ENCODE peak calls at places on chromosomes 12 and 14, in six cellular contexts. T is GM23338, Q is neural progenitor cell, Y is mammary epithelial cell, U is HCT116, C is OCI-LY7. Z is an unnamed sample.

GRCh38 chr14:71094722-71095121 is 187.5 kb downstream of the PCNX1 start:
- DNase-seq in T (no peak), Q (no peak), Y (no peak), U (no peak), C (no peak), Z (no peak)

GRCh38 chr12:26651566-26652188 is 181.3 kb downstream of the ITPR2 start:
- DNase-seq in T (peak; percentile 89), Q (peak; percentile 73), Y (peak; percentile 67), U (peak; percentile 41), C (peak; percentile 64), Z (peak; percentile 83)

GRCh38 chr14:104399432-104400155 is 180.0 kb upstream of the C14orf180 start:
- DNase-seq in T (no peak), Q (peak; percentile 54), Y (no peak), U (no peak), C (peak; percentile 17), Z (no peak)

GRCh38 chr14:106631886-106632285 is 1105.5 kb downstream of the TMEM121 start:
- DNase-seq in T (no peak), Q (no peak), Y (no peak), U (no peak), C (no peak), Z (no peak)

GRCh38 chr12:43072431-43072830 is 479.6 kb downstream of the ADAMTS20 start:
- DNase-seq in T (no peak), Q (no peak), Y (no peak), U (no peak), C (no peak), Z (no peak)

GRCh38 chr14:101480747-101481530 is 80.4 kb upstream of the DIO3 start:
- DNase-seq in T (no peak), Q (no peak), Y (peak; percentile 68), U (no peak), C (no peak), Z (peak; percentile 83)

GRCh38 chr12:19620222-19620621 is 180.9 kb downstream of the AEBP2 start:
- DNase-seq in T (no peak), Q (no peak), Y (peak; percentile 16), U (no peak), C (no peak), Z (peak; percentile 9)

GRCh38 chr12:562634-563033 is 100.6 kb downstream of the NINJ2 start:
- DNase-seq in T (no peak), Q (no peak), Y (no peak), U (no peak), C (no peak), Z (no peak)

GRCh38 chr14:59435987-59436386 is 29.2 kb downstream of the GPR135 start:
- DNase-seq in T (no peak), Q (no peak), Y (no peak), U (no peak), C (no peak), Z (no peak)

GRCh38 chr12:15829949-15830348 is 40.8 kb upstream of the EPS8 start:
- DNase-seq in T (no peak), Q (no peak), Y (peak; percentile 17), U (no peak), C (no peak), Z (peak; percentile 51)

GRCh38 chr14:75223664-75224154 is 47.3 kb upstream of the TMED10 start:
- DNase-seq in T (peak; percentile 56), Q (peak; percentile 79), Y (no peak), U (no peak), C (peak; percentile 79), Z (no peak)

GRCh38 chr14:104375551-104376201 is 203.9 kb upstream of the C14orf180 start:
- DNase-seq in T (no peak), Q (no peak), Y (no peak), U (no peak), C (no peak), Z (no peak)

GRCh38 chr12:18551703-18552102 is 186.1 kb downstream of the PLCZ1 start:
- DNase-seq in T (peak; percentile 6), Q (no peak), Y (peak; percentile 28), U (no peak), C (no peak), Z (no peak)

GRCh38 chr14:98598576-98598975 is 673.4 kb downstream of the BCL11B start:
- DNase-seq in T (no peak), Q (no peak), Y (no peak), U (no peak), C (no peak), Z (no peak)

GRCh38 chr12:6074979-6075585 is 49.4 kb downstream of the VWF start:
- DNase-seq in T (peak; percentile 52), Q (peak; percentile 51), Y (no peak), U (no peak), C (no peak), Z (peak; percentile 41)

GRCh38 chr12:60148831-60149230 is 553.0 kb downstream of the SLC16A7 start:
- DNase-seq in T (no peak), Q (no peak), Y (peak; percentile 92), U (peak; percentile 4), C (no peak), Z (peak; percentile 81)

GRCh38 chr14:89139404-89140247 is 277.4 kb downstream of the FOXN3 start:
- DNase-seq in T (peak; percentile 76), Q (no peak), Y (peak; percentile 8), U (no peak), C (no peak), Z (no peak)

GRCh38 chr12:16389594-16389993 is 42.1 kb downstream of the MGST1 start:
- DNase-seq in T (no peak), Q (no peak), Y (peak; percentile 93), U (no peak), C (no peak), Z (peak; percentile 73)

GRCh38 chr12:119788783-119789182 is 88.3 kb downstream of the CIT start:
- DNase-seq in T (no peak), Q (no peak), Y (peak; percentile 7), U (no peak), C (no peak), Z (peak; percentile 54)

GRCh38 chr12:46154221-46154975 is 114.4 kb downstream of the SLC38A1 start:
- DNase-seq in T (no peak), Q (no peak), Y (peak; percentile 65), U (peak; percentile 3), C (no peak), Z (peak; percentile 37)

GRCh38 chr14:95480109-95480886 is 36.2 kb downstream of the SYNE3 start:
- DNase-seq in T (no peak), Q (no peak), Y (peak; percentile 17), U (no peak), C (no peak), Z (no peak)

GRCh38 chr12:1911598-1912575 is 6.6 kb downstream of the CACNA2D4 start:
- DNase-seq in T (no peak), Q (no peak), Y (no peak), U (no peak), C (no peak), Z (no peak)
- H3K4me2 ChIP-seq in T (no peak overlapping the region), Q (no peak overlapping the region), Y (no peak overlapping the region), U (no peak overlapping the region), C (no peak overlapping the region), Z (no peak overlapping the region)

DNA sequence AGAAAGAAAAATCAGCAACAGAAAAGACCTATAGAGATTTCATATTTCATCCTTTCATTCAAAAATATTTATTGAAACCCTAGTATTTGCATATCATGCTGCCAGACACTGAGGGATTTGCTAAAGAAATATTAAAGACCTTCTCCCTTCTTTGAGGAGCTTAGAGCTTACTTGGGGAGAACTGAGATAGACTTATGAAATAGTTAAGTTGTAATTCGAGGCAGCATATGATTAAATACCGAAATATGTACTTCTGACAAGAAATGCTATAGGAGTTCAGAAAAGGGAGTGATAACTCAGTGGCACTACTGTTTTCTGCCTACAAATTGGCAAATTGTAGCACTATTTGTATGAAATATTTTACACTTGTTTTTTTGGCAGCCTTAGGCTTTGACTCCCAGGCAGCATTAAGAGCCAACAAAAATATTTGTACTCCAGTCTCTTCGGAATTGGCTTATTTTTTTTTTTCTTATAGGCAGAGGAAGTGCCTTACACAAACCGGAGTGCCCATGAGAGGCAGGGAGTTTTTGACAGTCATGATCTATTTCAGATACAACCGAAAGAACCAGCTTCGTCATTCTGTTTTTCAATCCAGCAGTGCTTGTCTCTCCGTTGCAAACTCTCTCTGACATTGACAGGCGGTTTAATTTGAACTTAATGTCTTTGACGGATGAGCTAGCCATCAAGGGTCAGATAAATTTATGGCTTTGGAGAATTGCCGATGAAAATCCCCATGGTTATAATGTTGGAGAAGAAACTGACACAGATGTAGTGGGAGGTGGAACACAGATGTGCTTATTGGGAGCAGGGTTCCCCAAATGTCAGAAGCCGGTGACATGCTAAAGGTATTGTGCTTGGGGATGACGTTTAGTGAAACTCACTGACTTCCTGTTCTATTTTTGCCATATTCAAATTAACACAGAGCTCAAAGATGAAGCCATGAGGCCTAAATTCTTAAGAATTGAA is 59.4 kb downstream of the PLXNC1 start:
- DNase-seq in T (no peak), Q (no peak), Y (no peak), U (no peak), C (peak; percentile 83), Z (peak; percentile 42)
- H3K4me3 ChIP-seq in T (no peak overlapping the region), Q (no peak overlapping the region), Y (no peak overlapping the region), U (no peak overlapping the region), C (peak overlapping the region; percentile 64), Z (no peak overlapping the region)

GRCh38 chr12:113207621-113208040 is 13.6 kb upstream of the TPCN1 start:
- DNase-seq in T (no peak), Q (no peak), Y (no peak), U (no peak), C (peak; percentile 74), Z (no peak)
- H3K4me2 ChIP-seq in T (no peak overlapping the region), Q (no peak overlapping the region), Y (no peak overlapping the region), U (no peak overlapping the region), C (peak overlapping the region; percentile 89), Z (no peak overlapping the region)

DNA sequence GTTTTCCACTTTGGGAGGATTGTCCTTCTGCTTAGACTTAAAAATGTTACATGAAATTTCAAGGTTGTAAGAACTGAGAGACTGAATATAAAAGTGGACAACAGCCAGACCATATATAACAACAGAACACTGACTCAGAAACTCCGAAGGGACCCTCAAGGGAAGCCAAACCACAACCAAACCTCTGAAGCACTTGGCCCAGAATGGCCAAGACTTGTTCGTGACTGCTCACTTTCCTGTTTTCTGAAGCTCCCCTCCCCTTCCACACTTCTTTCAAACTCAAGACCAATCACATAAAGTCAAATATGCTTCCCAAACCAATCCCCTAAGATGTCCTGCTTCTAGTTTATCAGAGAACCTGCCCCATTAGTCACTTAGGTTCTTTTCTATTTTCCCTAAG is 13.7 kb downstream of the OR6J1 start:
- DNase-seq in T (no peak), Q (no peak), Y (no peak), U (no peak), C (no peak), Z (peak; percentile 97)
- H3K4me3 ChIP-seq in T (no peak overlapping the region), Q (no peak overlapping the region), Y (no peak overlapping the region), U (no peak overlapping the region), C (no peak overlapping the region), Z (no peak overlapping the region)

GRCh38 chr14:29741909-29742401 is 185.7 kb downstream of the PRKD1 start:
- DNase-seq in T (no peak), Q (no peak), Y (no peak), U (no peak), C (no peak), Z (peak; percentile 72)
- H3K4me2 ChIP-seq in T (no peak overlapping the region), Q (no peak overlapping the region), Y (no peak overlapping the region), U (no peak overlapping the region), C (no peak overlapping the region), Z (no peak overlapping the region)